ENCODE peak calls at places on chromosomes 11 and 22, in four cellular contexts. K is HCT116, X is SK-N-SH, N is GM12878. Z is an unnamed sample.

GRCh38 chr11:65437436-65438227 is 15.0 kb downstream of the NEAT1 start:
- DNase-seq in K (no peak), X (no peak), N (no peak), Z (no peak)

GRCh38 chr11:75598264-75598663 is 36.2 kb downstream of the SERPINH1 start:
- DNase-seq in K (no peak), X (no peak), N (no peak), Z (no peak)

GRCh38 chr11:832529-833113 is at the start of gene CD151:
- DNase-seq in K (no peak), X (peak), N (no peak), Z (no peak)

GRCh38 chr22:27406389-27406861 is 395.1 kb downstream of the MN1 start:
- DNase-seq in K (no peak), X (no peak), N (no peak), Z (no peak)

GRCh38 chr11:86196924-86197323 is 47.6 kb upstream of the EED start:
- DNase-seq in K (no peak), X (no peak), N (no peak), Z (no peak)

GRCh38 chr11:6433998-6434650 is 6.7 kb downstream of the HPX start:
- DNase-seq in K (no peak), X (no peak), N (no peak), Z (peak)

GRCh38 chr22:31244044-31244942 is 32.2 kb downstream of the LIMK2 start:
- DNase-seq in K (peak), X (peak), N (no peak), Z (peak)

GRCh38 chr11:110878513-110878912 is 166.3 kb upstream of the ARHGAP20 start:
- DNase-seq in K (no peak), X (no peak), N (no peak), Z (no peak)

GRCh38 chr11:34851916-34852315 is 64.3 kb downstream of the APIP start:
- DNase-seq in K (no peak), X (no peak), N (no peak), Z (no peak)

GRCh38 chr22:39997939-39998726 is 3.4 kb downstream of the FAM83F start:
- DNase-seq in K (no peak), X (peak), N (no peak), Z (no peak)

GRCh38 chr11:114447892-114448291 is 8.6 kb downstream of the REXO2 start:
- DNase-seq in K (no peak), X (no peak), N (no peak), Z (no peak)

GRCh38 chr11:35071722-35072121 is 67.2 kb upstream of the CD44 start:
- DNase-seq in K (no peak), X (no peak), N (no peak), Z (no peak)

GRCh38 chr11:116986521-116987105 is 111.6 kb downstream of the SIK3 start:
- DNase-seq in K (no peak), X (no peak), N (peak), Z (peak)

GRCh38 chr11:130533113-130533803 is 84.8 kb downstream of the ADAMTS15 start:
- DNase-seq in K (no peak), X (peak), N (no peak), Z (no peak)

GRCh38 chr11:119361056-119361787 is 14.7 kb upstream of the MFRP start:
- DNase-seq in K (peak), X (peak), N (no peak), Z (peak)

GRCh38 chr11:120667281-120667680 is 155.7 kb downstream of the GRIK4 start:
- DNase-seq in K (no peak), X (no peak), N (no peak), Z (no peak)

GRCh38 chr11:79438631-79439429 is 2.0 kb downstream of the TENM4 start:
- DNase-seq in K (no peak), X (peak), N (no peak), Z (no peak)

GRCh38 chr11:3345736-3346135 is 33.2 kb downstream of the ZNF195 start:
- DNase-seq in K (no peak), X (no peak), N (no peak), Z (peak)

GRCh38 chr11:111047376-111047775 is 198.1 kb upstream of the POU2AF2 start:
- DNase-seq in K (no peak), X (no peak), N (no peak), Z (no peak)

GRCh38 chr11:78796956-78797355 is 222.3 kb upstream of the NARS2 start:
- DNase-seq in K (no peak), X (no peak), N (no peak), Z (no peak)

GRCh38 chr22:46105494-46106278 is 44.6 kb upstream of the PPARA start:
- DNase-seq in K (no peak), X (no peak), N (no peak), Z (peak)

GRCh38 chr22:46673677-46674236 is 53.6 kb downstream of the GRAMD4 start:
- DNase-seq in K (no peak), X (no peak), N (no peak), Z (no peak)

GRCh38 chr22:42693763-42694683 is 26.6 kb downstream of the A4GALT start:
- DNase-seq in K (no peak), X (no peak), N (no peak), Z (no peak)

GRCh38 chr11:130477646-130478203 is 29.3 kb downstream of the ADAMTS15 start:
- DNase-seq in K (no peak), X (peak), N (no peak), Z (no peak)

GRCh38 chr22:39472570-39473556 is 16.1 kb downstream of the MGAT3 start:
- DNase-seq in K (no peak), X (no peak), N (no peak), Z (no peak)

GRCh38 chr11:134581966-134582787 is 170.1 kb upstream of the B3GAT1 start:
- DNase-seq in K (no peak), X (no peak), N (no peak), Z (no peak)

GRCh38 chr11:73152861-73153483 is 10.9 kb upstream of the FCHSD2 start:
- DNase-seq in K (no peak), X (no peak), N (peak), Z (no peak)

GRCh38 chr11:114977596-114977995 is 299.3 kb downstream of the NXPE2 start:
- DNase-seq in K (no peak), X (no peak), N (no peak), Z (no peak)

GRCh38 chr11:19193916-19194315 is 7.9 kb downstream of the CSRP3 start:
- DNase-seq in K (no peak), X (no peak), N (no peak), Z (no peak)

GRCh38 chr22:46007003-46007847 is 30.3 kb upstream of the WNT7B start:
- DNase-seq in K (peak), X (peak), N (no peak), Z (no peak)

GRCh38 chr22:44099696-44100095 is 75.6 kb downstream of the PARVB start:
- DNase-seq in K (no peak), X (no peak), N (no peak), Z (no peak)

GRCh38 chr11:64734786-64735761 is 8.9 kb downstream of the RASGRP2 start:
- DNase-seq in K (no peak), X (no peak), N (no peak), Z (no peak)

GRCh38 chr11:72319261-72319660 is 75.3 kb upstream of the PHOX2A start:
- DNase-seq in K (no peak), X (no peak), N (no peak), Z (no peak)

GRCh38 chr11:32116668-32117067 is 25.8 kb downstream of the RCN1 start:
- DNase-seq in K (no peak), X (no peak), N (no peak), Z (no peak)

GRCh38 chr11:32118025-32118974 is 27.4 kb downstream of the RCN1 start:
- DNase-seq in K (peak), X (no peak), N (no peak), Z (peak)

GRCh38 chr11:32121012-32121411 is 30.1 kb downstream of the RCN1 start:
- DNase-seq in K (no peak), X (no peak), N (no peak), Z (no peak)

DNA sequence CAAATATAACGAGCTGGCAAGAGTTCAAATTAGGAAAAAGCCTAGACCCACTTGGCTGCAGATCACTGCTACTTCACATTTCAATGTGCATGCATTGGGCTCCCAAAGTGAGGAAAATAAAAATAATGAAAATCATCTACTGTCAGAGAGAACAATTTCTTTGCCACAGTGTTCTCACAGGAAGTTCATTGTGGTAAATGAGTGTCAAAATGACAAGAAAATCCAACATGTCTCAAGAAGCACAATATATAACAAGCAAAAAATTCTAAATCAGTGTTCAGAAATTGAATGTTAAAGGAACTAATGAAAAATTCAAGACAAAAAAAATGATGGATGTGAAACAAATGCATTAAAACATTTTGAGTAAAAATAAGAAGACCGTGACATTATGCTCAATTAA is 31.3 kb downstream of the RCN1 start:
- DNase-seq in K (no peak), X (no peak), N (no peak), Z (no peak)
- TF ChIP-seq ZBTB33 in K (no peak), X (no peak), N (no peak), Z (no peak)

GRCh38 chr11:44602810-44603410 is 37.4 kb downstream of the CD82 start:
- DNase-seq in K (no peak), X (peak), N (no peak), Z (no peak)

GRCh38 chr11:44598831-44599230 is 33.4 kb downstream of the CD82 start:
- DNase-seq in K (no peak), X (no peak), N (no peak), Z (no peak)

GRCh38 chr11:44601471-44602370 is 36.3 kb downstream of the CD82 start:
- DNase-seq in K (no peak), X (no peak), N (no peak), Z (no peak)

GRCh38 chr11:44600261-44600660 is 34.8 kb downstream of the CD82 start:
- DNase-seq in K (no peak), X (no peak), N (no peak), Z (no peak)

DNA sequence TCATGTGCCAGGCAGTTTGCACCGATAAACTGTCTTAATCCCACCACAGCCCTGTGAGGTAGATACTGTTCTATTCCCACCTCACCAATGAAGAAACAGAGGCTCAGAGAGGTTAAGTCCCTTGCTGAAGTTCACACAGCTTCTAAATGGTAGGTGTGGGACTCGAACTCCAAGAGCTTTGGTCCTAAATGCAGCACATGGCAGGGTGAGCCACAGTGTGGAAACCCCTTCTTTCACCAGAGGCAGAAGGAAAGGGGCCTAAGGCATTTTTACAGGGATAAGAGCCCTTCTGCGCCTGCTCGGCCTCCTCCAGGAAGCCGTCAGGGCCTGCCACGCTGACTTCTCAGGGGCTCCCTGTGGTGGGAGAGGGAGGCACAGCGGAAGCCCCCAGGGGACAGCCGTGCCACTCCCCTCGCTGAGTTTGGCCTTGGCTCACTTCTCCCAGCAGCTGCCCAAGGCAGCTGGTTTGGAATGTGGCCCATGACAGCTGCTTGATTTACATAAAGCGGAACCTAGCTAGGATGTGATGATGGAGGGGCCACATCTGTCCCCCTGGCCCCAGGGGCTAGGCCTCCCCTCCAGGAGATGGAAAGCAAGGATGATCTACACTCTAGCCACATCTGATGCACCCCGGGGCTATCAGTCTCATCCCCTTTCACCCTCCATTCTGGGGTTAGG is 35.4 kb downstream of the CD82 start:
- DNase-seq in K (no peak), X (no peak), N (no peak), Z (no peak)
- TF ChIP-seq MAX in K (no peak), X (no peak), N (no peak), Z (no peak)

DNA sequence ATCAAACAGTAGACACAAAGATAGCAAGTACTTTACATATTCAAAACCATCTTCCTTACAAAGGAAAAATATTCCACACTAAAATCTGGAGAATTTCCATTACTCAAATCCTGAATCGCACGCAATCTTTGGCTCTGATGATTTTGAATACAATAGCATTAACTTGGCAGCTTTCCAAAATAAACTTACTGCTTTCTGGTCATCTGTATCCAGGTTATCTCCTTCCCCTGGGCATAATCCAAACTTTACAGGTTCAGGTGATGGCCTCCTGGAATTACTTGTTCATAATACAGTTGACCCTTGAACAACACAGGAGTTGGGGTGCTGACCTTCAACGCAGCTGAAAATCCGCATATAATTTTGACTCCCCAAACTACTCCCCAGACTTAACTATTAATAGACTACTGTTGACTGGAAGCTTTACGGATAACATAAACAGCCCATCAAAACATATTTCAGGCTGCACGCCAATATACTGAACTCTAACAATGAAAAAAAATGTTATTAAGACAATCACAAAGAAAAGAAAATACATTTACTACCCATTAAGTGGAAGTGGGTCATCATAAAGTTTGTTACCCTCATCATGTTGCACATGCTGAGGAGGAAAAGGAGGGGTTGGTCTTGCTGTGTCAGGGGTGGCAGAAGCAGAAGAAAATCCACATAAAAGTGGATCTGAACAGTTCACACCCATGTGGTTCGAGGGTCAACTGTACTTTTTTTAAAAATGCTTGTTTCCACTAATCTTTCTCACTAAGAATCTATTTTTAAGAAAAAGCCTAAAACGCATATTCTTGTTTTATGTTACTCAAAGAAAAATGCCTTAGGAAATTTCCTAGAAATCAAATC is 6.5 kb downstream of the MTMR2 start:
- DNase-seq in K (no peak), X (peak), N (no peak), Z (no peak)
- TF ChIP-seq ZBTB33 in K (no peak), X (no peak), N (no peak), Z (no peak)

DNA sequence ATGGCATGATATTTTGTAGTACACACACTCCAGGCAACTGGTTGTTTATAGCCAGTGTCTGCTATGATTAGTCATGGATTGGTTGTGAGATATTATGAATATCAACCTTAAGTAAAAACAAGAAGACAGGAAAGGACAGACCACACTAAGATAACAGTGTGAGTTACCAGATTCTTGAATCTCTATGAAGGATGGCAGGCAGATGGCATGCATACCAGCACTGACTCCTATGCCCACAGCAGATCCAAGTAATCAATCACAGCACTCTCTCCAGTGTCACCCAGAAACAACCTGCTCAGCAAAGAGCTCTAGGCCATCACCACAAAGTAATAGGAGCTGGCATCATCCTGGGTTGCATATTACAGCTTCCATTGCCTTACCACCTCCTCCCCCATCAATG is 116.6 kb downstream of the GALNT18 start:
- DNase-seq in K (no peak), X (peak), N (no peak), Z (no peak)
- TF ChIP-seq MAX in K (no peak), X (no peak), N (no peak), Z (no peak)